ENCODE peak calls at places on chromosomes 6 and 20, in four cellular contexts. N is lower lobe of right lung, T is GM18507, G is HCEC 1CT. X is an unnamed sample.

GRCh38 chr6:7332090-7332745 is 19.2 kb upstream of the SSR1 start:
- DNase-seq in N (no peak), G (no peak), T (no peak), X (no peak)

GRCh38 chr20:37359331-37359730 is 13.4 kb downstream of the SRC start:
- DNase-seq in T (no peak), N (no peak), G (no peak), X (no peak)

GRCh38 chr6:29813809-29814208 is 13.8 kb upstream of the HLA-G start:
- DNase-seq in G (peak; percentile 36), T (no peak), N (no peak), X (no peak)

GRCh38 chr6:42147138-42147562 is 4.7 kb upstream of the C6orf132 start:
- DNase-seq in T (no peak), N (no peak), G (no peak), X (no peak)

GRCh38 chr6:56866917-56867522 is 87.9 kb upstream of the BEND6 start:
- DNase-seq in N (no peak), G (peak; percentile 68), T (no peak), X (no peak)

GRCh38 chr6:35050988-35051330 is 90.2 kb downstream of the TCP11 start:
- DNase-seq in N (no peak), T (no peak), G (no peak), X (no peak)

GRCh38 chr6:33593414-33593727 is 13.3 kb upstream of the BAK1 start:
- DNase-seq in T (no peak), G (no peak), N (no peak), X (no peak)

GRCh38 chr20:35447082-35447789 is 8.2 kb upstream of the CEP250 start:
- DNase-seq in T (peak; percentile 71), G (peak; percentile 59), N (peak; percentile 90), X (peak; percentile 84)

GRCh38 chr20:1214838-1215261 is 11.0 kb upstream of the RAD21L1 start:
- DNase-seq in G (no peak), T (no peak), N (no peak), X (no peak)

GRCh38 chr6:80143312-80143960 is 37.0 kb downstream of the BCKDHB start:
- DNase-seq in N (peak; percentile 49), G (peak; percentile 83), T (no peak), X (no peak)

GRCh38 chr6:5941188-5941587 is 65.5 kb downstream of the NRN1 start:
- DNase-seq in G (no peak), T (no peak), N (no peak), X (no peak)

GRCh38 chr6:37004044-37004984 is 1.1 kb upstream of the FGD2 start:
- DNase-seq in T (no peak), N (no peak), G (no peak), X (no peak)

GRCh38 chr6:26493258-26493657 is 6.8 kb upstream of the BTN1A1 start:
- DNase-seq in G (peak; percentile 30), N (no peak), T (no peak), X (peak; percentile 41)

GRCh38 chr6:145809785-145810184 is 4.8 kb downstream of the FBXO30 start:
- DNase-seq in G (peak; percentile 72), T (no peak), N (no peak), X (no peak)

GRCh38 chr6:31727034-31727716 is 1.9 kb downstream of the DDAH2 start:
- DNase-seq in G (no peak), T (no peak), N (no peak), X (no peak)

GRCh38 chr20:17835941-17836861 is 132.4 kb downstream of the SNX5 start:
- DNase-seq in G (peak; percentile 69), T (no peak), N (no peak), X (no peak)

GRCh38 chr6:112469306-112469705 is 122.2 kb downstream of the RFPL4B start:
- DNase-seq in T (no peak), G (no peak), N (no peak), X (no peak)

GRCh38 chr20:35135867-35136586 is 11.1 kb downstream of the EDEM2 start:
- DNase-seq in G (peak; percentile 37), T (no peak), N (peak; percentile 55), X (no peak)

GRCh38 chr6:24910850-24911712 is 24.7 kb downstream of the RIPOR2 start:
- DNase-seq in N (peak; percentile 78), T (no peak), G (no peak), X (no peak)

GRCh38 chr6:94487371-94487770 is 1068.0 kb upstream of the EPHA7 start:
- DNase-seq in N (no peak), G (no peak), T (no peak), X (no peak)

GRCh38 chr6:71887006-71887743 is 825 bp downstream of the RIMS1 start:
- DNase-seq in G (no peak), N (no peak), T (no peak), X (no peak)

GRCh38 chr6:155765275-155766194 is 309.9 kb upstream of the NOX3 start:
- DNase-seq in N (no peak), T (no peak), G (peak; percentile 65), X (no peak)

GRCh38 chr6:113894712-113895674 is 37.8 kb downstream of the MARCKS start:
- DNase-seq in N (no peak), T (no peak), G (no peak), X (no peak)

GRCh38 chr6:15793288-15793687 is 130.5 kb upstream of the DTNBP1 start:
- DNase-seq in G (no peak), T (no peak), N (no peak), X (no peak)

GRCh38 chr6:108581237-108581931 is 20.7 kb downstream of the FOXO3 start:
- DNase-seq in N (no peak), T (no peak), G (peak; percentile 78), X (peak; percentile 43)

GRCh38 chr20:22490287-22491187 is 93.8 kb downstream of the FOXA2 start:
- DNase-seq in T (no peak), G (no peak), N (peak; percentile 80), X (no peak)

GRCh38 chr6:109834131-109834530 is 143.0 kb downstream of the FIG4 start:
- DNase-seq in N (no peak), T (no peak), G (no peak), X (no peak)

GRCh38 chr6:43725643-43726580 is 38.3 kb upstream of the MRPS18A start:
- DNase-seq in G (no peak), N (no peak), T (no peak), X (no peak)

GRCh38 chr6:114449659-114450058 is 106.8 kb upstream of the HS3ST5 start:
- DNase-seq in T (no peak), N (no peak), G (no peak), X (no peak)

GRCh38 chr20:62143118-62143975 is at the start of the genes PSMA7 and SS18L1:
- DNase-seq in T (peak; percentile 85), G (peak; percentile 92), N (peak; percentile 92), X (peak; percentile 89)

GRCh38 chr20:37271421-37271768 is 9.8 kb upstream of the GHRH start:
- DNase-seq in T (no peak), N (no peak), G (no peak), X (no peak)

GRCh38 chr6:42279144-42279781 is 61.6 kb upstream of the MRPS10 start:
- DNase-seq in G (peak; percentile 66), N (no peak), T (no peak), X (peak; percentile 24)

GRCh38 chr6:24274441-24275083 is 83.3 kb downstream of the DCDC2 start:
- DNase-seq in G (peak; percentile 39), N (no peak), T (no peak), X (no peak)

GRCh38 chr6:43436577-43437282 is 9.4 kb downstream of the ABCC10 start:
- DNase-seq in T (no peak), N (no peak), G (peak; percentile 64), X (no peak)

GRCh38 chr6:84811351-84811750 is 47.0 kb upstream of the TBX18 start:
- DNase-seq in N (no peak), G (no peak), T (no peak), X (no peak)

GRCh38 chr6:154868143-154868594 is 126.9 kb upstream of the TIAM2 start:
- DNase-seq in T (no peak), N (no peak), G (peak; percentile 61), X (peak; percentile 42)

X was measured in CD4-positive, CD25-positive, alpha-beta regulatory T cell.